ENCODE peak calls at places on chromosomes 6 and 20, in seven cellular contexts. F is keratinocyte, Q is heart left ventricle, K is pancreas, T is esophagus squamous epithelium, R is ascending aorta, A is mesothelial cell of epicardium. U is an unnamed sample.

GRCh38 chr6:148075352-148075751 is 267.3 kb upstream of the SASH1 start:
- DNase-seq in F (no peak), Q (no peak), K (no peak), T (no peak), R (no peak), A (no peak), U (no peak)

GRCh38 chr6:134272365-134272764 is 45.5 kb downstream of the SGK1 start:
- DNase-seq in F (no peak), Q (no peak), K (no peak), T (no peak), R (no peak), A (no peak), U (no peak)

GRCh38 chr6:162442675-162443074 is 284.9 kb downstream of the PRKN start:
- DNase-seq in F (no peak), Q (no peak), K (peak; percentile 13), T (no peak), R (no peak), A (no peak), U (no peak)

GRCh38 chr6:7323074-7323473 is 10.1 kb upstream of the SSR1 start:
- DNase-seq in F (no peak), Q (no peak), K (no peak), T (no peak), R (no peak), A (no peak), U (no peak)

GRCh38 chr20:13105864-13106457 is 97.2 kb downstream of the SPTLC3 start:
- DNase-seq in F (no peak), Q (no peak), K (no peak), T (no peak), R (no peak), A (no peak), U (no peak)

GRCh38 chr6:108365488-108365887 is 70.6 kb downstream of the AFG1L start:
- DNase-seq in F (no peak), Q (no peak), K (no peak), T (no peak), R (no peak), A (no peak), U (no peak)

GRCh38 chr6:2984738-2985381 is 13.5 kb upstream of the SERPINB6 start:
- DNase-seq in F (no peak), Q (no peak), K (no peak), T (no peak), R (no peak), A (no peak), U (no peak)

GRCh38 chr20:15700147-15700765 is 873.0 kb downstream of the KIF16B start:
- DNase-seq in F (no peak), Q (no peak), K (no peak), T (no peak), R (no peak), A (no peak), U (no peak)

GRCh38 chr20:57957397-57958049 is 247.7 kb upstream of the PMEPA1 start:
- DNase-seq in F (no peak), Q (no peak), K (no peak), T (no peak), R (no peak), A (no peak), U (no peak)

GRCh38 chr6:166786704-166787293 is 159.7 kb upstream of the RPS6KA2 start:
- DNase-seq in F (peak; percentile 7), Q (no peak), K (no peak), T (no peak), R (no peak), A (peak; percentile 29), U (no peak)

GRCh38 chr6:27753668-27754407 is 158.4 kb downstream of the OR2B2 start:
- DNase-seq in F (no peak), Q (peak; percentile 72), K (peak; percentile 37), T (no peak), R (no peak), A (peak; percentile 72), U (peak; percentile 27)

GRCh38 chr6:6758915-6759654 is 170.6 kb downstream of the LY86 start:
- DNase-seq in F (no peak), Q (peak; percentile 53), K (peak; percentile 73), T (no peak), R (no peak), A (no peak), U (no peak)

GRCh38 chr6:99185525-99185924 is 163.9 kb downstream of the FAXC start:
- DNase-seq in F (no peak), Q (no peak), K (no peak), T (no peak), R (no peak), A (no peak), U (no peak)

GRCh38 chr6:110414669-110415296 is 592 bp downstream of the DDO start:
- DNase-seq in F (no peak), Q (no peak), K (no peak), T (no peak), R (no peak), A (no peak), U (no peak)

GRCh38 chr6:18148304-18149025 is 6.4 kb downstream of the TPMT start:
- DNase-seq in F (peak; percentile 55), Q (no peak), K (no peak), T (no peak), R (no peak), A (no peak), U (no peak)

GRCh38 chr20:50992733-50993457 is 30.0 kb downstream of the KCNG1 start:
- DNase-seq in F (peak; percentile 87), Q (no peak), K (no peak), T (no peak), R (no peak), A (no peak), U (no peak)

GRCh38 chr6:167090171-167090570 is 32.7 kb upstream of the CCR6 start:
- DNase-seq in F (no peak), Q (no peak), K (no peak), T (no peak), R (no peak), A (no peak), U (no peak)

GRCh38 chr6:24340998-24341934 is 16.6 kb downstream of the DCDC2 start:
- DNase-seq in F (no peak), Q (no peak), K (peak; percentile 28), T (no peak), R (no peak), A (no peak), U (no peak)

GRCh38 chr6:119157495-119157827 is 79.0 kb upstream of the FAM184A start:
- DNase-seq in F (no peak), Q (no peak), K (no peak), T (no peak), R (no peak), A (no peak), U (no peak)

GRCh38 chr6:12605888-12606345 is 110.7 kb upstream of the PHACTR1 start:
- DNase-seq in F (peak; percentile 42), Q (peak; percentile 33), K (peak; percentile 53), T (no peak), R (no peak), A (no peak), U (peak; percentile 27)

GRCh38 chr20:16580127-16580526 is 6.9 kb upstream of the KIF16B start:
- DNase-seq in F (no peak), Q (peak; percentile 36), K (no peak), T (no peak), R (no peak), A (no peak), U (no peak)

DNA sequence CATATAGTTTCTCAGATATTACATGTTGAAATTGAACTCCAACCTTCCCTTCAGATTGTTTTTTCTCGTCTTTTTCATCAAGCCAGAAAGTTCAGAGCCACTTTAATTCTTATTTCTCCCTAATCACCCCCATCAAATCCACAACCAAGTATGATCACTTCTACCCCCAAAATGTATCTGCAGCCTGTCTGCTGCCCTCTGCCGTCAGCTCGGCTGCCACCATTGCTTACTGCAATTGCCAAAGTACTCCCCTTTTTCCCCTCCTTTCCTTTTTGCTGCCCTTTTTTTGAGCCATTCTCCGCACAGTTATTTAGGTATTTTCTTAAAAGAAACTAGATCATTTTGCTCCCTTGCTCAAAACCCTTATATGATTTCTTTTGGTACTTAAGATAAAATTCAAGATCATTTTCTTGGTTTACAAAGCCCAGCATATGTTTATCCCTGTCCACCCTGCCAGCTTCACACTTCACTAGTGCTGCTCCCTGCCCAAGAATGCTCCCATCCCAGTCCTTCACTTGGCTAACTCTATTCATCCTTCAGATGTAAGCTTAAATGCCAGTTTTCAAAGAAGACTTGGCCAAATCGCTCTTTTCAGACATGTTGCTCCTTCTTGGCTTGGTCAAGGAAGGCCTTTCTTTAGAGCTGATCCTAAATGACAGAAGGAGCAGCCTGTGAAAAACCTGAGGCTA is 63.6 kb downstream of the SH3BGRL2 start:
- DNase-seq in F (no peak), Q (no peak), K (no peak), T (no peak), R (no peak), A (no peak), U (no peak)
- TF ChIP-seq CTCF in F (no peak), Q (no peak), K (no peak), T (no peak), R (no peak), A (no peak), U (no peak)

GRCh38 chr6:34701199-34701598 is 4.6 kb upstream of the ILRUN start:
- DNase-seq in F (no peak), Q (no peak), K (no peak), T (no peak), R (no peak), A (no peak), U (no peak)

GRCh38 chr6:34709386-34709785 is 12.8 kb upstream of the ILRUN start:
- DNase-seq in F (no peak), Q (peak; percentile 81), K (peak; percentile 96), T (no peak), R (no peak), A (no peak), U (no peak)

DNA sequence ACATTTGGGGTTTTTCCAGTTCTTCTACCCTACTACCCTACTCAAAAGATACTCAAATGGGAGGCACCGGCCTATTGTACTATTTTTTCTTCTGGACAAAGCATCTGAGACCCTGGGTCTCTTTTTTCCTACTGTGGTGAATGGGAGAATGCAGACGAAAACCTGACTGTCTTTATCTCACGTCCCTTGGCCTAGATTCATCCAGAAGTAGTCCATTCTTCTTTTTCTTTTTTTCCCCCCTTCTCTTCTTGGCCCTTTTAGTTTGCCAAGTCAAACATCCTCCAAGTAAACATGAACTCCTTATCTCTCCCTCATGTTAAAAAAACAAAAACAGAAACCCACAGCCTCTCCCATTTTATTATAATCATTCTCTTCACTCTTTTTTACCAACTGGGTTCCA is 8.7 kb upstream of the ILRUN start:
- DNase-seq in F (no peak), Q (no peak), K (no peak), T (no peak), R (no peak), A (no peak), U (no peak)
- TF ChIP-seq CTCF in F (no peak), Q (no peak), K (no peak), T (no peak), R (no peak), A (no peak), U (no peak)

DNA sequence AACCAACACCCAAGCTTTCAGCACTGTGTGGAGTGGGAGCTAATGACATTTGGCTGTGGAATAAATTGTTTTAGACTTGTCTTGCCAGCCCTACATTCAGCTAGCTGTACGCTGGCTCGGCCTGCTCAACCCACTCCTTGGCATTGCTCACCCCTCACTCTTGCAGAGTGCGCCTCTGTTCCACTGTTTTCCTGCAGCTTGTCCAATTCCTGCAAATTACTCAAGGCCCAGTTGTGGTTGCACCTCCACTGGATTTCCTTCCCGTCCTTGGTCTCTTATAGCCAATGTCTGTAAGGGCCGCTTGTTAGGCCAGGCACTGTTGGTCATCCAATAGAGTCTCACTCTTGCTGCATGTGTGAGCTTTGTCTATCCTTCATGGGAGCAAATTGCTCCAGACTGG is 289.2 kb upstream of the RNF24 start:
- DNase-seq in F (no peak), Q (no peak), K (no peak), T (no peak), R (no peak), A (no peak), U (no peak)
- TF ChIP-seq CTCF in F (no peak), Q (no peak), K (no peak), T (no peak), R (no peak), A (no peak), U (no peak)

GRCh38 chr6:4912559-4912958 is 91.3 kb downstream of the RPP40 start:
- DNase-seq in F (no peak), Q (no peak), K (no peak), T (no peak), R (no peak), A (no peak), U (no peak)
- TF ChIP-seq CTCF in F (no peak), Q (no peak), K (no peak), T (no peak), R (no peak), A (no peak), U (no peak)

U was measured in omental fat pad.